ENCODE peak calls at places on chromosomes 6 and 20, in eight cellular contexts. Q is aorta; E is glutamatergic neuron; S is iris pigment epithelial cell; N is cardiac muscle cell; F is NK-92 treated with Interleukin-12 subunit alpha and Interleukin-12 subunit beta, amount 100 ng/mL, for 24 hours; D is Peyer's patch; T is AG08395. W is an unnamed sample.

GRCh38 chr20:61328906-61329558 is 77.0 kb downstream of the CDH4 start:
- DNase-seq in Q (peak; percentile 84), E (no peak), S (peak; percentile 14), N (no peak), F (peak; percentile 9), D (no peak), T (no peak), W (no peak)

GRCh38 chr6:125957845-125958244 is 1.3 kb downstream of the HINT3 start:
- DNase-seq in Q (no peak), E (no peak), S (peak; percentile 68), N (peak; percentile 83), F (no peak), D (no peak), T (peak; percentile 33), W (peak; percentile 66)

GRCh38 chr20:48538058-48538825 is 289.6 kb downstream of the PREX1 start:
- DNase-seq in Q (no peak), E (no peak), S (peak; percentile 94), N (peak; percentile 96), F (no peak), D (no peak), T (no peak), W (no peak)

GRCh38 chr20:12434672-12435071 is 517.0 kb downstream of the BTBD3 start:
- DNase-seq in Q (no peak), E (no peak), S (peak; percentile 0), N (no peak), F (no peak), D (no peak), T (no peak), W (no peak)

GRCh38 chr20:6818033-6818808 is 50.7 kb downstream of the BMP2 start:
- DNase-seq in Q (no peak), E (no peak), S (peak; percentile 31), N (peak; percentile 24), F (no peak), D (no peak), T (no peak), W (no peak)

GRCh38 chr20:48574383-48574782 is 253.4 kb downstream of the PREX1 start:
- DNase-seq in Q (no peak), E (no peak), S (no peak), N (peak; percentile 20), F (no peak), D (no peak), T (no peak), W (no peak)

GRCh38 chr20:2385026-2385425 is 4.3 kb downstream of the TGM6 start:
- DNase-seq in Q (no peak), E (no peak), S (no peak), N (no peak), F (no peak), D (no peak), T (no peak), W (no peak)

GRCh38 chr20:7492257-7492656 is 448.0 kb downstream of the HAO1 start:
- DNase-seq in Q (no peak), E (no peak), S (no peak), N (no peak), F (no peak), D (no peak), T (no peak), W (no peak)

GRCh38 chr6:148974351-148974750 is 227.5 kb downstream of the UST start:
- DNase-seq in Q (no peak), E (no peak), S (no peak), N (no peak), F (no peak), D (no peak), T (no peak), W (no peak)

GRCh38 chr20:35648836-35649235 is 15.9 kb downstream of the CPNE1 start:
- DNase-seq in Q (no peak), E (no peak), S (peak; percentile 22), N (peak; percentile 51), F (no peak), D (no peak), T (no peak), W (no peak)

GRCh38 chr6:136288566-136289326 is 900 bp downstream of the BCLAF1 start:
- DNase-seq in Q (peak; percentile 95), E (peak; percentile 63), S (peak; percentile 98), N (peak; percentile 95), F (peak; percentile 86), D (peak; percentile 80), T (peak; percentile 91), W (peak; percentile 87)

GRCh38 chr20:41523857-41524256 is 94.3 kb downstream of the CHD6 start:
- DNase-seq in Q (no peak), E (no peak), S (no peak), N (no peak), F (no peak), D (no peak), T (no peak), W (no peak)

W was measured in small intestine.